ENCODE peak calls at places on chromosomes 11 and 22, in seven cellular contexts. N is esophagus muscularis mucosa, U is ovary, C is tibial nerve, M is HepG2, T is adrenal gland, K is transverse colon. J is an unnamed sample.

GRCh38 chr22:42410708-42411107 is 21.5 kb downstream of the NFAM1 start:
- DNase-seq in N (no peak), U (no peak), C (no peak), M (no peak), T (no peak), K (no peak), J (no peak)

GRCh38 chr11:68974421-68975194 is 6.2 kb downstream of the MRGPRD start:
- DNase-seq in N (no peak), U (no peak), C (no peak), M (no peak), T (no peak), K (peak; percentile 6), J (peak; percentile 40)

GRCh38 chr11:66288138-66288865 is 641 bp downstream of the YIF1A start:
- DNase-seq in N (no peak), U (no peak), C (no peak), M (peak; percentile 39), T (no peak), K (peak; percentile 59), J (no peak)

GRCh38 chr11:8671242-8671641 is 11.2 kb downstream of the TRIM66 start:
- DNase-seq in N (no peak), U (peak; percentile 46), C (no peak), M (no peak), T (peak; percentile 89), K (peak; percentile 14), J (peak; percentile 61)

GRCh38 chr22:40684728-40685127 is 5.4 kb downstream of the MCHR1 start:
- DNase-seq in N (no peak), U (no peak), C (no peak), M (no peak), T (no peak), K (no peak), J (no peak)

GRCh38 chr22:49791682-49792081 is 36.0 kb downstream of the BRD1 start:
- DNase-seq in N (no peak), U (no peak), C (no peak), M (no peak), T (no peak), K (no peak), J (no peak)

GRCh38 chr11:19316434-19316833 is 75.7 kb upstream of the E2F8 start:
- DNase-seq in N (peak; percentile 92), U (peak; percentile 21), C (peak; percentile 37), M (no peak), T (peak; percentile 26), K (no peak), J (no peak)

GRCh38 chr11:107357877-107358276 is 99.7 kb downstream of the CWF19L2 start:
- DNase-seq in N (no peak), U (no peak), C (no peak), M (no peak), T (no peak), K (no peak), J (no peak)

GRCh38 chr22:19968450-19968891 is 26.9 kb upstream of the TXNRD2 start:
- DNase-seq in N (no peak), U (no peak), C (no peak), M (no peak), T (no peak), K (no peak), J (no peak)

GRCh38 chr11:7418916-7419315 is 66.4 kb upstream of the OLFML1 start:
- DNase-seq in N (peak; percentile 57), U (no peak), C (no peak), M (no peak), T (no peak), K (no peak), J (no peak)

GRCh38 chr11:2987881-2988280 is 4.2 kb downstream of the NAP1L4 start:
- DNase-seq in N (no peak), U (no peak), C (no peak), M (no peak), T (no peak), K (no peak), J (no peak)

GRCh38 chr11:61835663-61836024 is 7.5 kb downstream of the FADS2 start:
- DNase-seq in N (no peak), U (no peak), C (no peak), M (no peak), T (no peak), K (no peak), J (no peak)

GRCh38 chr11:129089279-129089678 is 102.8 kb downstream of the ARHGAP32 start:
- DNase-seq in N (no peak), U (no peak), C (no peak), M (no peak), T (no peak), K (no peak), J (no peak)

GRCh38 chr11:129365816-129366215 is 9.8 kb upstream of the BARX2 start:
- DNase-seq in N (no peak), U (no peak), C (no peak), M (no peak), T (no peak), K (no peak), J (no peak)

GRCh38 chr11:44270403-44271192 is 39.3 kb downstream of the ALX4 start:
- DNase-seq in N (no peak), U (no peak), C (no peak), M (no peak), T (no peak), K (no peak), J (no peak)

GRCh38 chr11:72930011-72930410 is 115.8 kb downstream of the ATG16L2 start:
- DNase-seq in N (no peak), U (no peak), C (no peak), M (no peak), T (no peak), K (no peak), J (no peak)

GRCh38 chr11:96313163-96313562 is 29.8 kb downstream of the MAML2 start:
- DNase-seq in N (no peak), U (no peak), C (no peak), M (no peak), T (no peak), K (no peak), J (no peak)

GRCh38 chr11:94128171-94128745 is 383 bp upstream of the PANX1 start:
- DNase-seq in N (no peak), U (no peak), C (no peak), M (no peak), T (no peak), K (peak; percentile 57), J (no peak)

GRCh38 chr11:94127632-94128031 is 1.0 kb upstream of the PANX1 start:
- DNase-seq in N (no peak), U (no peak), C (no peak), M (no peak), T (no peak), K (no peak), J (no peak)

GRCh38 chr11:94129505-94130335 is 1.1 kb downstream of the PANX1 start:
- DNase-seq in N (peak; percentile 89), U (peak; percentile 52), C (no peak), M (no peak), T (no peak), K (peak; percentile 90), J (no peak)

GRCh38 chr11:94130589-94131362 is 2.1 kb downstream of the PANX1 start:
- DNase-seq in N (peak; percentile 85), U (no peak), C (no peak), M (no peak), T (no peak), K (no peak), J (no peak)

GRCh38 chr11:94128746-94129504 is at the start of gene PANX1:
- DNase-seq in N (peak; percentile 92), U (peak; percentile 74), C (peak; percentile 52), M (peak; percentile 76), T (peak; percentile 81), K (peak; percentile 80), J (peak; percentile 90)
- TF ChIP-seq POLR2A in N (peak; percentile 51), U (peak; percentile 18), C (peak; percentile 73), M (peak; percentile 57), T (peak; percentile 56), K (peak; percentile 58), J (peak; percentile 71)

DNA sequence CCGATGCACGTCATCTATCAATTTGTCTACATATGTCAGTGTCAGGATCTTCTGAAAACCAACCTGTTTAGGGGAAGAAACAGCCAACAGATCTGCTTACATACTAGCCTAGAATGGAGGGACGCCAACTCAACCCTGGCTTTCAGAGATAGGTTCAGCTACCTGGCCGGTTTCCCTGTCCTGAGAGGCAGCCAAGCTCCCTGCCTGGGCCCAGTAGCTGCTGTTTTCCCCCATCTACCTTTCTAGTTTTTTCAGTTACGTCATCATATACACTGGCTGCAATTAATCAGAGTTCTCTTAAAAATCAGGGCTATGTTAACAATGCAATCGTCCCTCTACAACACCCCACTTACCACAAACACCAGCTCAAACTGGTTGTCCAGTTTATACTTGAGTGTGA is 1.0 kb downstream of the SRPRA start:
- DNase-seq in N (no peak), U (no peak), C (no peak), M (no peak), T (no peak), K (no peak), J (no peak)
- H3K27ac ChIP-seq in N (peak overlapping the region; percentile 94), U (peak overlapping the region; percentile 4), C (peak overlapping the region; percentile 91), M (peak overlapping the region; percentile 94), T (no peak overlapping the region), K (peak overlapping the region; percentile 93), J (peak overlapping the region; percentile 90)

GRCh38 chr22:36355894-36356293 is 31.9 kb downstream of the MYH9 start:
- DNase-seq in N (no peak), U (no peak), C (no peak), M (no peak), T (no peak), K (no peak), J (no peak)

GRCh38 chr22:36355362-36355761 is 32.4 kb downstream of the MYH9 start:
- DNase-seq in N (no peak), U (no peak), C (no peak), M (no peak), T (no peak), K (no peak), J (no peak)

GRCh38 chr22:36350751-36351594 is 36.8 kb downstream of the MYH9 start:
- DNase-seq in N (no peak), U (peak; percentile 81), C (no peak), M (peak; percentile 91), T (no peak), K (no peak), J (no peak)

GRCh38 chr22:36351921-36352774 is 35.6 kb downstream of the MYH9 start:
- DNase-seq in N (no peak), U (no peak), C (no peak), M (peak; percentile 91), T (no peak), K (no peak), J (no peak)

GRCh38 chr22:36352775-36353507 is 34.8 kb downstream of the MYH9 start:
- DNase-seq in N (no peak), U (peak; percentile 84), C (peak; percentile 81), M (peak; percentile 92), T (peak; percentile 88), K (no peak), J (no peak)
- TF ChIP-seq POLR2A in N (no peak), U (no peak), C (no peak), M (no peak), T (no peak), K (no peak), J (no peak)

GRCh38 chr22:28245579-28246224 is 326.6 kb upstream of the PITPNB start:
- DNase-seq in N (no peak), U (no peak), C (no peak), M (peak; percentile 37), T (no peak), K (no peak), J (no peak)
- H3K27ac ChIP-seq in N (no peak overlapping the region), U (no peak overlapping the region), C (no peak overlapping the region), M (no peak overlapping the region), T (no peak overlapping the region), K (no peak overlapping the region), J (no peak overlapping the region)